ENCODE peak calls at places on chromosomes 4 and X, in seven cellular contexts. U is NB4, Q is glomerular endothelial cell, I is NCI-H146, W is fibroblast of mammary gland, Y is mesenteric fat pad, P is OCI-LY7. B is an unnamed sample.

GRCh38 chrX:132226169-132226568 is 6.9 kb upstream of the RAP2C start:
- DNase-seq in Y (no peak), I (no peak), P (peak), W (peak), U (peak), Q (no peak), B (no peak)

GRCh38 chr4:2059034-2059725 is at the start of gene NAT8L:
- DNase-seq in U (peak), Q (no peak), P (peak), I (peak), Y (no peak), W (no peak), B (peak)

GRCh38 chr4:39118034-39118658 is 56.1 kb downstream of the KLHL5 start:
- DNase-seq in Y (no peak), U (no peak), I (no peak), Q (no peak), W (no peak), P (no peak), B (no peak)

GRCh38 chr4:41257257-41257900 is 651 bp downstream of the UCHL1 start:
- DNase-seq in P (peak), Q (no peak), Y (no peak), U (peak), W (peak), I (peak), B (no peak)

GRCh38 chr4:174036563-174036962 is 246.9 kb downstream of the FBXO8 start:
- DNase-seq in U (no peak), W (no peak), Q (no peak), Y (no peak), I (peak), P (no peak), B (no peak)

GRCh38 chr4:152166567-152166966 is 369.3 kb downstream of the FBXW7 start:
- DNase-seq in P (no peak), Y (no peak), U (peak), I (no peak), Q (no peak), W (peak), B (no peak)

GRCh38 chrX:41145920-41146608 is 60.8 kb downstream of the USP9X start:
- DNase-seq in U (peak), W (peak), P (no peak), Q (peak), I (no peak), Y (no peak), B (no peak)

GRCh38 chrX:45445745-45446412 is 245.2 kb upstream of the DIPK2B start:
- DNase-seq in W (peak), P (no peak), Y (no peak), U (peak), I (no peak), Q (peak), B (no peak)

GRCh38 chr4:3303840-3304715 is 11.3 kb downstream of the RGS12 start:
- DNase-seq in P (no peak), W (no peak), I (no peak), Q (no peak), Y (peak), U (no peak), B (no peak)

GRCh38 chr4:109816082-109816442 is 500 bp downstream of the GAR1 start:
- DNase-seq in Y (no peak), Q (no peak), P (peak), W (no peak), I (no peak), U (peak), B (no peak)